ENCODE peak calls at places on chromosomes 11 and 22, in four cellular contexts. F is NCI-H1105; Q is activated CD8-positive, alpha-beta memory T cell treated with anti-CD3 and anti-CD28 coated beads, Interleukin-2, amount 50 U/mL, for 48 hours; Z is NT2/D1. G is an unnamed sample.

GRCh38 chr11:47329431-47329993 is 23.0 kb downstream of the MYBPC3 start:
- DNase-seq in F (no peak), Q (no peak), Z (no peak), G (no peak)

GRCh38 chr22:39283312-39284141 is 35.9 kb downstream of the RPL3 start:
- DNase-seq in F (no peak), Q (no peak), Z (no peak), G (peak)

GRCh38 chr11:65438257-65439151 is 15.9 kb downstream of the NEAT1 start:
- DNase-seq in F (no peak), Q (no peak), Z (no peak), G (peak)

GRCh38 chr22:29244785-29245625 is 22.8 kb downstream of the RHBDD3 start:
- DNase-seq in F (no peak), Q (no peak), Z (no peak), G (no peak)

GRCh38 chr22:29166180-29166579 is 39.5 kb upstream of the EMID1 start:
- DNase-seq in F (no peak), Q (no peak), Z (no peak), G (no peak)

GRCh38 chr11:97856666-97857065 is 1164.1 kb upstream of the CNTN5 start:
- DNase-seq in F (peak), Q (no peak), Z (peak), G (no peak)

GRCh38 chr22:20116376-20116950 is 559 bp downstream of the RANBP1 start:
- DNase-seq in F (no peak), Q (no peak), Z (no peak), G (no peak)

GRCh38 chr11:115194798-115195101 is 309.5 kb downstream of the CADM1 start:
- DNase-seq in F (no peak), Q (no peak), Z (no peak), G (no peak)

GRCh38 chr11:36619502-36619901 is 21.5 kb upstream of the RAG2 start:
- DNase-seq in F (no peak), Q (no peak), Z (no peak), G (no peak)

GRCh38 chr11:3905080-3905953 is 49.9 kb downstream of the STIM1 start:
- DNase-seq in F (no peak), Q (peak), Z (no peak), G (peak)

GRCh38 chr11:72609451-72609850 is 64.8 kb downstream of the PDE2A start:
- DNase-seq in F (no peak), Q (no peak), Z (no peak), G (peak)

GRCh38 chr11:69588270-69588669 is 52.7 kb upstream of the CCND1 start:
- DNase-seq in F (no peak), Q (no peak), Z (no peak), G (peak)

GRCh38 chr11:15342163-15342562 is 227.4 kb downstream of the INSC start:
- DNase-seq in F (no peak), Q (no peak), Z (no peak), G (peak)

GRCh38 chr11:125155767-125156166 is 8.8 kb upstream of the PKNOX2 start:
- DNase-seq in F (no peak), Q (no peak), Z (no peak), G (no peak)